ENCODE peak calls at places on chromosome X, in nine cellular contexts. H, P, A, K, E, C, B, I and Z are unnamed samples.

GRCh38 chrX:111886678-111887077 is 10.7 kb downstream of the TRPC5OS start:
- ATAC-seq in H (no peak), P (no peak), A (no peak), K (no peak), E (no peak), C (no peak), B (no peak), I (no peak), Z (no peak)

GRCh38 chrX:69231903-69232302 is 66.7 kb upstream of the PJA1 start:
- ATAC-seq in H (no peak), P (no peak), A (no peak), K (no peak), E (no peak), C (no peak), B (no peak), I (no peak), Z (no peak)

GRCh38 chrX:150587585-150588503 is 19.4 kb downstream of the MTM1 start:
- ATAC-seq in H (no peak), P (no peak), A (peak), K (no peak), E (no peak), C (no peak), B (peak), I (peak), Z (no peak)

GRCh38 chrX:87517571-87518141 is at the start of gene KLHL4:
- ATAC-seq in H (no peak), P (no peak), A (no peak), K (peak), E (peak), C (no peak), B (peak), I (peak), Z (peak)

GRCh38 chrX:153960786-153961185 is 10.8 kb downstream of the HCFC1 start:
- ATAC-seq in H (no peak), P (no peak), A (no peak), K (no peak), E (no peak), C (no peak), B (no peak), I (no peak), Z (no peak)

GRCh38 chrX:17470136-17470535 is 95.1 kb downstream of the NHS start:
- ATAC-seq in H (no peak), P (no peak), A (no peak), K (no peak), E (no peak), C (no peak), B (no peak), I (no peak), Z (no peak)

GRCh38 chrX:129653181-129653984 is 1.4 kb downstream of the APLN start:
- ATAC-seq in H (peak), P (peak), A (no peak), K (no peak), E (peak), C (no peak), B (no peak), I (peak), Z (peak)

GRCh38 chrX:150409964-150410363 is 46.8 kb downstream of the MAMLD1 start:
- ATAC-seq in H (no peak), P (no peak), A (no peak), K (no peak), E (no peak), C (no peak), B (no peak), I (no peak), Z (no peak)

GRCh38 chrX:45743081-45743533 is 542.4 kb upstream of the DIPK2B start:
- ATAC-seq in H (no peak), P (peak), A (no peak), K (no peak), E (peak), C (no peak), B (peak), I (no peak), Z (no peak)

GRCh38 chrX:136646602-136647239 is 1.2 kb upstream of the CD40LG start:
- ATAC-seq in H (no peak), P (no peak), A (no peak), K (no peak), E (no peak), C (no peak), B (no peak), I (no peak), Z (no peak)

GRCh38 chrX:43808231-43808630 is 74.0 kb downstream of the MAOB start:
- ATAC-seq in H (no peak), P (no peak), A (no peak), K (no peak), E (no peak), C (no peak), B (no peak), I (no peak), Z (no peak)

GRCh38 chrX:133648594-133648993 is 233.3 kb upstream of the GPC4 start:
- ATAC-seq in H (no peak), P (no peak), A (no peak), K (no peak), E (no peak), C (no peak), B (no peak), I (no peak), Z (no peak)

GRCh38 chrX:103608305-103608963 is 671 bp downstream of the TCEAL3 start:
- ATAC-seq in H (peak), P (peak), A (no peak), K (peak), E (peak), C (no peak), B (peak), I (peak), Z (peak)

GRCh38 chrX:97011540-97011939 is 127.8 kb downstream of the RPA4 start:
- ATAC-seq in H (no peak), P (no peak), A (no peak), K (no peak), E (no peak), C (no peak), B (no peak), I (no peak), Z (no peak)

GRCh38 chrX:43881410-43882293 is 598 bp downstream of the MAOB start:
- ATAC-seq in H (peak), P (peak), A (no peak), K (no peak), E (peak), C (no peak), B (no peak), I (peak), Z (no peak)

GRCh38 chrX:154135458-154136229 is 8.4 kb upstream of the OPN1LW start:
- ATAC-seq in H (no peak), P (no peak), A (peak), K (no peak), E (no peak), C (no peak), B (no peak), I (no peak), Z (no peak)

GRCh38 chrX:69808375-69808774 is 192.5 kb downstream of the EDA start:
- ATAC-seq in H (no peak), P (no peak), A (no peak), K (no peak), E (no peak), C (peak), B (no peak), I (no peak), Z (no peak)

GRCh38 chrX:40207626-40208025 is 109.9 kb upstream of the BCOR start:
- ATAC-seq in H (no peak), P (no peak), A (peak), K (no peak), E (no peak), C (peak), B (no peak), I (no peak), Z (no peak)

GRCh38 chrX:130330706-130331105 is 9.0 kb upstream of the SLC25A14 start:
- ATAC-seq in H (peak), P (peak), A (peak), K (no peak), E (no peak), C (peak), B (peak), I (peak), Z (no peak)

GRCh38 chrX:40845331-40845911 is 110.1 kb upstream of the MED14 start:
- ATAC-seq in H (peak), P (no peak), A (no peak), K (no peak), E (peak), C (no peak), B (no peak), I (no peak), Z (peak)

GRCh38 chrX:68724531-68725020 is 77.1 kb downstream of the STARD8 start:
- ATAC-seq in H (no peak), P (no peak), A (no peak), K (no peak), E (no peak), C (no peak), B (no peak), I (no peak), Z (no peak)

GRCh38 chrX:154780968-154781367 is 18.3 kb downstream of the DKC1 start:
- ATAC-seq in H (no peak), P (no peak), A (no peak), K (no peak), E (no peak), C (no peak), B (no peak), I (peak), Z (no peak)

GRCh38 chrX:19650996-19651395 is 135.7 kb upstream of the MAP3K15 start:
- ATAC-seq in H (no peak), P (no peak), A (no peak), K (no peak), E (no peak), C (no peak), B (no peak), I (no peak), Z (no peak)

GRCh38 chrX:24550166-24550565 is 85.1 kb downstream of the PDK3 start:
- ATAC-seq in H (no peak), P (no peak), A (no peak), K (no peak), E (no peak), C (no peak), B (no peak), I (no peak), Z (no peak)

GRCh38 chrX:9927638-9928037 is 39.5 kb upstream of the CLDN34 start:
- ATAC-seq in H (no peak), P (no peak), A (no peak), K (no peak), E (no peak), C (no peak), B (no peak), I (no peak), Z (no peak)

GRCh38 chrX:20149326-20149725 is 7.7 kb upstream of the EIF1AX start:
- ATAC-seq in H (no peak), P (peak), A (no peak), K (peak), E (no peak), C (no peak), B (no peak), I (peak), Z (no peak)